ENCODE peak calls at places on chromosome 13, in six cellular contexts. Q is hippocampal formation, Z is lower leg skin, O is GM20000, C is SJSA1, A is GM03348. P is an unnamed sample.

GRCh38 chr13:39054112-39054511 is 15.9 kb downstream of the NHLRC3 start:
- DNase-seq in Z (no peak), C (no peak), Q (no peak), A (no peak), O (no peak), P (no peak)

GRCh38 chr13:51920267-51920666 is 58.5 kb downstream of the CCDC70 start:
- DNase-seq in Q (no peak), O (no peak), C (no peak), Z (no peak), A (no peak), P (no peak)

GRCh38 chr13:109790951-109791605 is 4.7 kb upstream of the IRS2 start:
- DNase-seq in Z (no peak), A (no peak), C (peak; percentile 77), O (no peak), Q (peak; percentile 63), P (peak; percentile 39)

GRCh38 chr13:36979361-36980040 is 19.6 kb downstream of the ALG5 start:
- DNase-seq in Q (no peak), O (no peak), C (peak; percentile 46), A (no peak), Z (no peak), P (no peak)

GRCh38 chr13:32846556-32846955 is 169.7 kb upstream of the KL start:
- DNase-seq in Z (no peak), O (no peak), C (no peak), A (no peak), Q (no peak), P (no peak)

GRCh38 chr13:53064721-53065120 is 36.1 kb downstream of the OLFM4 start:
- DNase-seq in A (no peak), Z (no peak), C (no peak), Q (no peak), O (no peak), P (no peak)

GRCh38 chr13:52319876-52320275 is 86.1 kb downstream of the THSD1 start:
- DNase-seq in C (no peak), O (no peak), Q (no peak), Z (no peak), A (no peak), P (no peak)

GRCh38 chr13:28575200-28575599 is 80.3 kb upstream of the FLT1 start:
- DNase-seq in O (no peak), C (no peak), Q (no peak), A (no peak), Z (no peak), P (no peak)

GRCh38 chr13:78382946-78383542 is 220.3 kb downstream of the POU4F1 start:
- DNase-seq in A (no peak), O (no peak), Q (no peak), Z (no peak), C (no peak), P (no peak)

GRCh38 chr13:44854264-44855060 is 134.8 kb downstream of the NUFIP1 start:
- DNase-seq in Z (peak; percentile 54), O (no peak), A (no peak), Q (no peak), C (no peak), P (no peak)

GRCh38 chr13:51912091-51912490 is 50.3 kb downstream of the CCDC70 start:
- DNase-seq in Q (peak; percentile 26), O (no peak), Z (peak; percentile 48), C (no peak), A (no peak), P (no peak)

GRCh38 chr13:99383946-99384345 is 76.7 kb upstream of the GPR183 start:
- DNase-seq in Q (no peak), Z (no peak), O (no peak), A (no peak), C (peak; percentile 65), P (no peak)

GRCh38 chr13:41212881-41213280 is 18.5 kb upstream of the KBTBD7 start:
- DNase-seq in Q (no peak), O (no peak), C (no peak), Z (no peak), A (no peak), P (no peak)

GRCh38 chr13:103638706-103639105 is 572.5 kb upstream of the SLC10A2 start:
- DNase-seq in A (no peak), O (no peak), Q (no peak), C (no peak), Z (no peak), P (no peak)

GRCh38 chr13:114079601-114080536 is 52.6 kb downstream of the RASA3 start:
- DNase-seq in A (no peak), C (peak; percentile 30), Z (peak; percentile 81), O (no peak), Q (no peak), P (no peak)

GRCh38 chr13:19888799-19889198 is 25.4 kb upstream of the ZMYM5 start:
- DNase-seq in O (no peak), A (peak; percentile 40), Z (no peak), Q (no peak), C (no peak), P (no peak)

GRCh38 chr13:86864376-86864775 is 806.8 kb upstream of the SLITRK5 start:
- DNase-seq in Q (no peak), C (no peak), Z (no peak), O (no peak), A (no peak), P (no peak)

GRCh38 chr13:33999830-34000605 is 182.1 kb downstream of the RFC3 start:
- DNase-seq in O (no peak), A (no peak), Q (no peak), C (no peak), Z (no peak), P (no peak)

GRCh38 chr13:99981115-99982020 is at the start of gene ZIC2:
- DNase-seq in O (no peak), Z (no peak), Q (no peak), C (peak; percentile 89), A (no peak), P (no peak)